ENCODE peak calls at places on chromosomes 3 and 15, in five cellular contexts. H, L, U, G and D are unnamed samples.

GRCh38 chr15:67796728-67797127 is 28.6 kb upstream of the SKOR1 start:
- DNase-seq in H (no peak), L (no peak), U (no peak), G (no peak), D (no peak)

GRCh38 chr3:2910997-2911396 is 199.2 kb downstream of the IL5RA start:
- DNase-seq in H (no peak), L (no peak), U (no peak), G (no peak), D (no peak)

GRCh38 chr3:197784019-197784585 is 7.0 kb upstream of the LRCH3 start:
- DNase-seq in H (no peak), L (no peak), U (no peak), G (no peak), D (no peak)

GRCh38 chr15:76299786-76300185 is 11.5 kb downstream of the ETFA start:
- DNase-seq in H (no peak), L (no peak), U (no peak), G (no peak), D (no peak)

GRCh38 chr15:39096608-39097007 is 484.3 kb upstream of the THBS1 start:
- DNase-seq in H (no peak), L (no peak), U (no peak), G (no peak), D (no peak)

GRCh38 chr3:113764698-113765097 is 17.9 kb downstream of the ATP6V1A start:
- DNase-seq in H (no peak), L (no peak), U (no peak), G (no peak), D (no peak)

GRCh38 chr15:34808016-34808415 is 12.7 kb upstream of the ACTC1 start:
- DNase-seq in H (peak; percentile 47), L (peak; percentile 10), U (no peak), G (no peak), D (no peak)

GRCh38 chr3:61628636-61629035 is 67.3 kb downstream of the PTPRG start:
- DNase-seq in H (peak; percentile 24), L (no peak), U (no peak), G (no peak), D (no peak)

GRCh38 chr3:64548200-64548889 is 139.5 kb downstream of the ADAMTS9 start:
- DNase-seq in H (no peak), L (peak; percentile 87), U (no peak), G (peak; percentile 41), D (no peak)

GRCh38 chr3:42052867-42053351 is 38.2 kb upstream of the TRAK1 start:
- DNase-seq in H (no peak), L (no peak), U (no peak), G (no peak), D (no peak)

GRCh38 chr3:179036626-179037300 is 34.8 kb downstream of the ZMAT3 start:
- DNase-seq in H (no peak), L (no peak), U (no peak), G (no peak), D (no peak)
- H3K4me3 ChIP-seq in H (no peak overlapping the region), L (no peak overlapping the region), U (no peak overlapping the region), G (no peak overlapping the region), D (no peak overlapping the region)

GRCh38 chr3:99639579-99639978 is 1.2 kb downstream of the COL8A1 start:
- DNase-seq in H (no peak), L (no peak), U (no peak), G (no peak), D (no peak)
- H3K4me3 ChIP-seq in H (no peak overlapping the region), L (peak overlapping the region; percentile 0), U (no peak overlapping the region), G (no peak overlapping the region), D (peak overlapping the region; percentile 41)

DNA sequence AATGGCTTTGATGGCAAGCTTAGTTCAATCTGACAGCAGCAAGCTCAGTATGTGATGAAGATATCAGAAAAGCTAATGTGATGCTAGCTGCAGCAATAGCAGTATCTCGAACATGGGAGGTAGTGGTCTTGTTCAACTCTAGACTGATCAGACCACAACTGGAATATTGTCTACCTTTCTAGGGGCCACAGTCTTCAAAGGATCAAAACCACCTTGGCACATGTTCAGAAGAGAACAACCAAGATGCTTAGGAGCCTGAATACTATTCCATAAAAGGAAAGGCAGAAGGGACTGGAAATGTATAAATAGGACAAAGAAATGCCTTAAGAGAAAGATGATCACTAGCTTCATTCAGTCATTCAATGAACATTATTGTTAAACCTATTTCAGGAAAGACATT is 2.3 kb downstream of the C3orf70 start:
- DNase-seq in H (no peak), L (no peak), U (no peak), G (no peak), D (no peak)
- H3K4me3 ChIP-seq in H (no peak overlapping the region), L (no peak overlapping the region), U (no peak overlapping the region), G (no peak overlapping the region), D (no peak overlapping the region)

GRCh38 chr3:17793542-17794195 is 51.2 kb upstream of the TBC1D5 start:
- DNase-seq in H (no peak), L (no peak), U (no peak), G (no peak), D (no peak)

GRCh38 chr3:17795733-17796132 is 53.3 kb upstream of the TBC1D5 start:
- DNase-seq in H (peak; percentile 36), L (peak; percentile 45), U (no peak), G (no peak), D (no peak)

GRCh38 chr3:17798000-17798399 is 55.6 kb upstream of the TBC1D5 start:
- DNase-seq in H (no peak), L (no peak), U (no peak), G (no peak), D (no peak)

GRCh38 chr3:17799312-17799711 is 56.9 kb upstream of the TBC1D5 start:
- DNase-seq in H (no peak), L (no peak), U (no peak), G (no peak), D (no peak)

GRCh38 chr3:17795280-17795679 is 52.8 kb upstream of the TBC1D5 start:
- DNase-seq in H (no peak), L (no peak), U (no peak), G (no peak), D (no peak)
- H3K4me3 ChIP-seq in H (no peak overlapping the region), L (no peak overlapping the region), U (no peak overlapping the region), G (no peak overlapping the region), D (no peak overlapping the region)

GRCh38 chr15:65375871-65376552 is 1.8 kb downstream of the IGDCC3 start:
- DNase-seq in H (no peak), L (no peak), U (peak; percentile 35), G (no peak), D (peak; percentile 45)
- H3K4me3 ChIP-seq in H (no peak overlapping the region), L (no peak overlapping the region), U (no peak overlapping the region), G (peak overlapping the region; percentile 85), D (no peak overlapping the region)

DNA sequence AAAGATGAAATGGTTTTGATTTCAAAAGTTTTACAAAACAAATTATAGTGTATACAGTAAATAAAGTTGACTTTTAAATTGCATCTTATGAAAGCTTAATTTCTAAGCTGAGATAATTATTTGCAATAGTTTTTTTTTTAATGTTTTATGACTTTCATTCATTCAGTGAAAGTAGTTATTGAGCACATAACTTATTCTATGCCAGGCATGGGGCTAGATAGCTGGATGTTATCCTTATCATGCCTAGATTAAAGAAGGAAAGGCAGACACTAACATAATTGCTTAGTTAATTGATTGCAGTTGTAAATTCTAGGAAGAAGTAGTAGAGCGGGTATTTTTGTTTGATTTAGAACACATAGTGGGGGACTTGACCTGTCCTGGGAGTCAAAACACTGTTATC is 92.4 kb downstream of the FNDC3B start:
- DNase-seq in H (no peak), L (no peak), U (no peak), G (no peak), D (no peak)
- H3K4me3 ChIP-seq in H (no peak overlapping the region), L (no peak overlapping the region), U (no peak overlapping the region), G (no peak overlapping the region), D (no peak overlapping the region)

GRCh38 chr3:95028688-95029087 is 965.8 kb downstream of the NSUN3 start:
- DNase-seq in H (no peak), L (no peak), U (no peak), G (no peak), D (no peak)
- H3K4me3 ChIP-seq in H (no peak overlapping the region), L (no peak overlapping the region), U (no peak overlapping the region), G (no peak overlapping the region), D (no peak overlapping the region)

DNA sequence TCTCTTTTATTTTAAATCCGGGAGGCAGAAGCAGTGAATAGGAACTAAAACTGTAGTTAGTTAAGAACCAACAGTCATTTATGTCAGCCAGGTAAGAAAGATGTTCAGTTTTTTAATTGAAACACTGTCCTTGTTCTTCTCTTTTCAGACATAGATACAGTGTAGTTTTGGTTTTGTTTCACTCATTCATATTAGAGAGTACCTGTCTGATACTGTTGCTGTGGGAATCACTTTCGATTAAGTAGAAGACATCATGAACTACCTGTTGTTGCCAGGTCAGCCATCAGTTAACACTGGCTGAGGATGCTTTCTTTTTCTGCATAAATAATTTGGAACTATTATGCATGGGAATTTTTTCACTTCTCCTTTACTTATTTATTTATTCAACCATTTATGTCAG is 700.4 kb downstream of the OTOL1 start:
- DNase-seq in H (no peak), L (no peak), U (no peak), G (no peak), D (no peak)
- H3K4me3 ChIP-seq in H (no peak overlapping the region), L (no peak overlapping the region), U (no peak overlapping the region), G (no peak overlapping the region), D (no peak overlapping the region)

DNA sequence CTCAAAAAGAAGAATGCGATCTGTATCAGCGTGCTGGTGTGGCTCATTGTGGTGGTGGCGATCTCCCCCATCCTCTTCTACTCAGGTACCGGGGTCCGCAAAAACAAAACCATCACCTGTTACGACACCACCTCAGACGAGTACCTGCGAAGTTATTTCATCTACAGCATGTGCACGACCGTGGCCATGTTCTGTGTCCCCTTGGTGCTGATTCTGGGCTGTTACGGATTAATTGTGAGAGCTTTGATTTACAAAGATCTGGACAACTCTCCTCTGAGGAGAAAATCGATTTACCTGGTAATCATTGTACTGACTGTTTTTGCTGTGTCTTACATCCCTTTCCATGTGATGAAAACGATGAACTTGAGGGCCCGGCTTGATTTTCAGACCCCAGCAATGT is 1.3 kb downstream of the P2RY1 start:
- DNase-seq in H (no peak), L (no peak), U (no peak), G (no peak), D (no peak)
- H3K4me3 ChIP-seq in H (peak overlapping the region; percentile 92), L (no peak overlapping the region), U (no peak overlapping the region), G (peak overlapping the region; percentile 92), D (peak overlapping the region; percentile 47)